ENCODE peak calls at places on chromosome 21, in five cellular contexts. M is heart left ventricle, C is stromal cell of bone marrow, J is lower leg skin, F is ovary. R is an unnamed sample.
A peak's percentile ranks its signal among the peaks of the same experiment; 100 is the strongest.

GRCh38 chr21:35933466-35933865 is 126.9 kb downstream of the SETD4 start:
- DNase-seq in M (peak; percentile 72), F (peak; percentile 45), J (peak; percentile 83), C (peak; percentile 93), R (peak; percentile 80)

GRCh38 chr21:46168238-46168637 is 12.9 kb upstream of the FTCD start:
- DNase-seq in F (no peak), C (no peak), M (no peak), J (no peak), R (peak; percentile 12)

GRCh38 chr21:42276526-42277154 is 38.6 kb downstream of the TFF3 start:
- DNase-seq in F (no peak), M (no peak), J (no peak), C (no peak), R (no peak)

GRCh38 chr21:46634966-46635323 is 529 bp upstream of the PRMT2 start:
- DNase-seq in J (peak; percentile 61), M (peak; percentile 70), C (peak; percentile 82), F (peak; percentile 81), R (no peak)

GRCh38 chr21:38241029-38241740 is 15.6 kb upstream of the KCNJ15 start:
- DNase-seq in F (no peak), M (peak; percentile 42), C (peak; percentile 44), J (peak; percentile 40), R (no peak)

GRCh38 chr21:46635324-46636180 is at the start of gene PRMT2:
- DNase-seq in C (peak; percentile 91), F (peak; percentile 98), J (peak; percentile 94), M (peak; percentile 99), R (peak; percentile 98)

GRCh38 chr21:41100826-41101550 is 67.0 kb upstream of the BACE2 start:
- DNase-seq in C (no peak), J (no peak), M (no peak), F (no peak), R (no peak)

GRCh38 chr21:25005388-25005787 is 601.9 kb downstream of the MRPL39 start:
- DNase-seq in C (peak; percentile 1), J (no peak), F (no peak), M (no peak), R (no peak)

GRCh38 chr21:45872902-45873301 is 108.7 kb upstream of the COL6A1 start:
- DNase-seq in J (no peak), F (no peak), M (no peak), C (no peak), R (no peak)

GRCh38 chr21:39633770-39634181 is 21.0 kb downstream of the B3GALT5 start:
- DNase-seq in C (peak; percentile 94), M (no peak), J (no peak), F (no peak), R (no peak)

GRCh38 chr21:44506279-44507255 is 33.4 kb downstream of the KRTAP10-1 start:
- DNase-seq in C (no peak), F (no peak), M (peak; percentile 24), J (no peak), R (no peak)

GRCh38 chr21:45295576-45296365 is 8.1 kb upstream of the POFUT2 start:
- DNase-seq in M (no peak), J (no peak), F (peak; percentile 28), C (peak; percentile 47), R (peak; percentile 65)

GRCh38 chr21:29296452-29296851 is 2.3 kb upstream of the BACH1 start:
- DNase-seq in F (no peak), J (no peak), C (no peak), M (no peak), R (no peak)

GRCh38 chr21:45854702-45855247 is 126.8 kb upstream of the COL6A1 start:
- DNase-seq in F (no peak), C (no peak), M (no peak), J (no peak), R (no peak)

GRCh38 chr21:37522641-37523295 is 156.2 kb downstream of the DYRK1A start:
- DNase-seq in J (no peak), F (no peak), M (no peak), C (no peak), R (no peak)

GRCh38 chr21:45562965-45563364 is 20.7 kb upstream of the SLC19A1 start:
- DNase-seq in M (no peak), J (no peak), C (no peak), F (no peak), R (no peak)

GRCh38 chr21:42632771-42633690 is 20.4 kb upstream of the PDE9A start:
- DNase-seq in M (peak; percentile 5), J (no peak), F (no peak), C (no peak), R (no peak)

GRCh38 chr21:27649323-27649722 is 682.4 kb upstream of the ADAMTS5 start:
- DNase-seq in F (no peak), J (no peak), M (no peak), C (peak; percentile 93), R (no peak)

GRCh38 chr21:42130447-42130846 is 59.3 kb downstream of the UMODL1 start:
- DNase-seq in M (peak; percentile 15), J (no peak), C (no peak), F (no peak), R (no peak)

GRCh38 chr21:41231060-41231459 is 63.1 kb downstream of the BACE2 start:
- DNase-seq in J (no peak), F (no peak), C (no peak), M (no peak), R (no peak)

GRCh38 chr21:34029724-34030528 is 43.5 kb upstream of the MRPS6 start:
- DNase-seq in F (no peak), J (no peak), M (peak; percentile 32), C (peak; percentile 54), R (peak; percentile 55)

GRCh38 chr21:36478941-36479340 is 981 bp downstream of the CLDN14 start:
- DNase-seq in M (no peak), J (no peak), F (no peak), C (no peak), R (no peak)

GRCh38 chr21:36542312-36543101 is 62.6 kb upstream of the CLDN14 start:
- DNase-seq in M (no peak), J (no peak), F (no peak), C (no peak), R (no peak)

GRCh38 chr21:37787456-37787855 is 128.8 kb downstream of the KCNJ6 start:
- DNase-seq in F (no peak), C (peak; percentile 58), J (no peak), M (no peak), R (no peak)

GRCh38 chr21:34889287-34889536 is 159.9 kb downstream of the RUNX1 start:
- DNase-seq in M (peak; percentile 62), F (peak; percentile 42), C (peak; percentile 40), J (peak; percentile 40), R (peak; percentile 25)

GRCh38 chr21:38244885-38245869 is 11.6 kb upstream of the KCNJ15 start:
- DNase-seq in F (no peak), C (peak; percentile 97), M (no peak), J (no peak), R (no peak)

GRCh38 chr21:34020005-34020847 is 53.2 kb upstream of the MRPS6 start:
- DNase-seq in C (no peak), F (no peak), M (peak; percentile 45), J (no peak), R (no peak)

GRCh38 chr21:39319814-39320332 is 6.4 kb upstream of the BRWD1 start:
- DNase-seq in J (no peak), C (no peak), F (no peak), M (peak; percentile 43), R (no peak)

GRCh38 chr21:35587841-35588390 is 472.4 kb downstream of the SETD4 start:
- DNase-seq in F (no peak), J (no peak), C (no peak), M (no peak), R (no peak)

GRCh38 chr21:45353200-45353599 is 51.8 kb upstream of the COL18A1 start:
- DNase-seq in J (no peak), F (no peak), M (no peak), C (no peak), R (no peak)

GRCh38 chr21:34530264-34530663 is 18.3 kb upstream of the KCNE1 start:
- DNase-seq in C (peak; percentile 77), J (no peak), M (no peak), F (no peak), R (no peak)

GRCh38 chr21:32687946-32688345 is 39.9 kb downstream of the SYNJ1 start:
- DNase-seq in J (no peak), C (no peak), M (no peak), F (no peak), R (no peak)

GRCh38 chr21:33949516-33950424 is 34.2 kb upstream of the ATP5PO start:
- DNase-seq in F (no peak), M (no peak), C (no peak), J (no peak), R (no peak)

GRCh38 chr21:46021978-46022544 is 40.5 kb downstream of the COL6A1 start:
- DNase-seq in F (peak; percentile 63), J (peak; percentile 18), M (peak; percentile 78), C (no peak), R (peak; percentile 73)

GRCh38 chr21:27450216-27450615 is 483.3 kb upstream of the ADAMTS5 start:
- DNase-seq in J (no peak), C (no peak), M (no peak), F (no peak), R (no peak)

GRCh38 chr21:38930838-38931237 is 125.1 kb downstream of the ETS2 start:
- DNase-seq in M (no peak), F (no peak), J (peak; percentile 54), C (peak; percentile 18), R (no peak)

GRCh38 chr21:15935530-15935929 is 205.7 kb downstream of the USP25 start:
- DNase-seq in J (no peak), F (no peak), C (no peak), M (no peak), R (no peak)

GRCh38 chr21:18244721-18245486 is at the start of gene CHODL:
- DNase-seq in F (no peak), J (no peak), M (no peak), C (no peak), R (no peak)

GRCh38 chr21:41141031-41141457 is 26.9 kb upstream of the BACE2 start:
- DNase-seq in J (no peak), M (no peak), F (no peak), C (no peak), R (no peak)